ENCODE peak calls at places on chromosomes 13 and 19, in seven cellular contexts. One of them, this sample, is unnamed.

GRCh38 chr19:23527797-23528196 is 132.5 kb upstream of the ZNF91 start:
- DNase-seq in left ventricle myocardium inferior: no peak
- DNase-seq in stimulated activated CD4-positive, alpha-beta T cell treated with anti-CD3 and anti-CD28 coated beads, Interleukin-1b, Interleukin-23, amount 100 ng/mL, for 4 hours: no peak
- DNase-seq in RWPE1: no peak
- DNase-seq in activated CD4-positive, CD25-positive, alpha-beta regulatory T cell treated with anti-CD3 and anti-CD28 coated beads, Interleukin-2, amount 50 U/mL, for 16 hours: no peak
- DNase-seq in MM.1S: peak; percentile 92
- DNase-seq in HS-5: no peak
- DNase-seq in this sample: no peak

GRCh38 chr19:46878613-46879375 is 18.0 kb downstream of the ARHGAP35 start:
- DNase-seq in left ventricle myocardium inferior: no peak
- DNase-seq in stimulated activated CD4-positive, alpha-beta T cell treated with anti-CD3 and anti-CD28 coated beads, Interleukin-1b, Interleukin-23, amount 100 ng/mL, for 4 hours: no peak
- DNase-seq in RWPE1: no peak
- DNase-seq in activated CD4-positive, CD25-positive, alpha-beta regulatory T cell treated with anti-CD3 and anti-CD28 coated beads, Interleukin-2, amount 50 U/mL, for 16 hours: no peak
- DNase-seq in MM.1S: no peak
- DNase-seq in HS-5: peak; percentile 82
- DNase-seq in this sample: no peak

GRCh38 chr13:43306364-43306763 is 283.0 kb downstream of the DNAJC15 start:
- DNase-seq in left ventricle myocardium inferior: no peak
- DNase-seq in stimulated activated CD4-positive, alpha-beta T cell treated with anti-CD3 and anti-CD28 coated beads, Interleukin-1b, Interleukin-23, amount 100 ng/mL, for 4 hours: no peak
- DNase-seq in RWPE1: no peak
- DNase-seq in activated CD4-positive, CD25-positive, alpha-beta regulatory T cell treated with anti-CD3 and anti-CD28 coated beads, Interleukin-2, amount 50 U/mL, for 16 hours: no peak
- DNase-seq in MM.1S: no peak
- DNase-seq in HS-5: no peak
- DNase-seq in this sample: no peak

GRCh38 chr19:42176649-42176989 is 40.9 kb downstream of the DEDD2 start:
- DNase-seq in left ventricle myocardium inferior: no peak
- DNase-seq in stimulated activated CD4-positive, alpha-beta T cell treated with anti-CD3 and anti-CD28 coated beads, Interleukin-1b, Interleukin-23, amount 100 ng/mL, for 4 hours: no peak
- DNase-seq in RWPE1: peak; percentile 41
- DNase-seq in activated CD4-positive, CD25-positive, alpha-beta regulatory T cell treated with anti-CD3 and anti-CD28 coated beads, Interleukin-2, amount 50 U/mL, for 16 hours: no peak
- DNase-seq in MM.1S: no peak
- DNase-seq in HS-5: no peak
- DNase-seq in this sample: no peak

GRCh38 chr13:48775804-48776203 is 122.1 kb downstream of the CYSLTR2 start:
- DNase-seq in left ventricle myocardium inferior: no peak
- DNase-seq in stimulated activated CD4-positive, alpha-beta T cell treated with anti-CD3 and anti-CD28 coated beads, Interleukin-1b, Interleukin-23, amount 100 ng/mL, for 4 hours: no peak
- DNase-seq in RWPE1: no peak
- DNase-seq in activated CD4-positive, CD25-positive, alpha-beta regulatory T cell treated with anti-CD3 and anti-CD28 coated beads, Interleukin-2, amount 50 U/mL, for 16 hours: no peak
- DNase-seq in MM.1S: no peak
- DNase-seq in HS-5: peak; percentile 77
- DNase-seq in this sample: peak; percentile 34

GRCh38 chr19:52993342-52994178 is 20.2 kb upstream of the ERVV-1 start:
- DNase-seq in left ventricle myocardium inferior: peak; percentile 75
- DNase-seq in stimulated activated CD4-positive, alpha-beta T cell treated with anti-CD3 and anti-CD28 coated beads, Interleukin-1b, Interleukin-23, amount 100 ng/mL, for 4 hours: peak; percentile 57
- DNase-seq in RWPE1: peak; percentile 62
- DNase-seq in activated CD4-positive, CD25-positive, alpha-beta regulatory T cell treated with anti-CD3 and anti-CD28 coated beads, Interleukin-2, amount 50 U/mL, for 16 hours: peak; percentile 69
- DNase-seq in MM.1S: no peak
- DNase-seq in HS-5: no peak
- DNase-seq in this sample: peak; percentile 39

GRCh38 chr19:31992750-31993149 is 352.7 kb upstream of the ZNF507 start:
- DNase-seq in left ventricle myocardium inferior: no peak
- DNase-seq in stimulated activated CD4-positive, alpha-beta T cell treated with anti-CD3 and anti-CD28 coated beads, Interleukin-1b, Interleukin-23, amount 100 ng/mL, for 4 hours: no peak
- DNase-seq in RWPE1: no peak
- DNase-seq in activated CD4-positive, CD25-positive, alpha-beta regulatory T cell treated with anti-CD3 and anti-CD28 coated beads, Interleukin-2, amount 50 U/mL, for 16 hours: no peak
- DNase-seq in MM.1S: no peak
- DNase-seq in HS-5: no peak
- DNase-seq in this sample: no peak

GRCh38 chr19:38718747-38719543 is 25.3 kb downstream of the CAPN12 start:
- DNase-seq in left ventricle myocardium inferior: peak; percentile 75
- DNase-seq in stimulated activated CD4-positive, alpha-beta T cell treated with anti-CD3 and anti-CD28 coated beads, Interleukin-1b, Interleukin-23, amount 100 ng/mL, for 4 hours: no peak
- DNase-seq in RWPE1: no peak
- DNase-seq in activated CD4-positive, CD25-positive, alpha-beta regulatory T cell treated with anti-CD3 and anti-CD28 coated beads, Interleukin-2, amount 50 U/mL, for 16 hours: no peak
- DNase-seq in MM.1S: no peak
- DNase-seq in HS-5: no peak
- DNase-seq in this sample: no peak

GRCh38 chr19:38684862-38685665 is 37.6 kb downstream of the ACTN4 start:
- DNase-seq in left ventricle myocardium inferior: no peak
- DNase-seq in stimulated activated CD4-positive, alpha-beta T cell treated with anti-CD3 and anti-CD28 coated beads, Interleukin-1b, Interleukin-23, amount 100 ng/mL, for 4 hours: no peak
- DNase-seq in RWPE1: no peak
- DNase-seq in activated CD4-positive, CD25-positive, alpha-beta regulatory T cell treated with anti-CD3 and anti-CD28 coated beads, Interleukin-2, amount 50 U/mL, for 16 hours: no peak
- DNase-seq in MM.1S: no peak
- DNase-seq in HS-5: no peak
- DNase-seq in this sample: no peak

GRCh38 chr19:46633130-46633529 is 2.9 kb downstream of the GNG8 start:
- DNase-seq in left ventricle myocardium inferior: no peak
- DNase-seq in stimulated activated CD4-positive, alpha-beta T cell treated with anti-CD3 and anti-CD28 coated beads, Interleukin-1b, Interleukin-23, amount 100 ng/mL, for 4 hours: no peak
- DNase-seq in RWPE1: no peak
- DNase-seq in activated CD4-positive, CD25-positive, alpha-beta regulatory T cell treated with anti-CD3 and anti-CD28 coated beads, Interleukin-2, amount 50 U/mL, for 16 hours: no peak
- DNase-seq in MM.1S: no peak
- DNase-seq in HS-5: no peak
- DNase-seq in this sample: no peak

GRCh38 chr19:47839913-47840312 is 18.2 kb downstream of the CRX start:
- DNase-seq in left ventricle myocardium inferior: no peak
- DNase-seq in stimulated activated CD4-positive, alpha-beta T cell treated with anti-CD3 and anti-CD28 coated beads, Interleukin-1b, Interleukin-23, amount 100 ng/mL, for 4 hours: no peak
- DNase-seq in RWPE1: no peak
- DNase-seq in activated CD4-positive, CD25-positive, alpha-beta regulatory T cell treated with anti-CD3 and anti-CD28 coated beads, Interleukin-2, amount 50 U/mL, for 16 hours: no peak
- DNase-seq in MM.1S: no peak
- DNase-seq in HS-5: no peak
- DNase-seq in this sample: no peak

GRCh38 chr19:35648017-35648961 is at the start of gene COX6B1:
- DNase-seq in left ventricle myocardium inferior: peak; percentile 91
- DNase-seq in stimulated activated CD4-positive, alpha-beta T cell treated with anti-CD3 and anti-CD28 coated beads, Interleukin-1b, Interleukin-23, amount 100 ng/mL, for 4 hours: peak; percentile 84
- DNase-seq in RWPE1: peak; percentile 98
- DNase-seq in activated CD4-positive, CD25-positive, alpha-beta regulatory T cell treated with anti-CD3 and anti-CD28 coated beads, Interleukin-2, amount 50 U/mL, for 16 hours: peak; percentile 89
- DNase-seq in MM.1S: peak; percentile 99
- DNase-seq in HS-5: peak; percentile 91
- DNase-seq in this sample: peak; percentile 99